ENCODE peak calls at places on chromosomes 16 and 17, in seven cellular contexts. One of them, this sample, is unnamed.
A peak's percentile ranks its signal among the peaks of the same experiment; 100 is the strongest.

GRCh38 chr16:52035406-52035805 is 511.5 kb downstream of the TOX3 start:
- DNase-seq in mesendoderm: no peak
- DNase-seq in H9: no peak
- DNase-seq in IMR-90: no peak
- DNase-seq in neuronal stem cell: no peak
- DNase-seq in mesenchymal stem cell: peak; percentile 0
- DNase-seq in trophoblast cell: no peak
- DNase-seq in this sample: no peak

GRCh38 chr17:64240741-64241347 is 22.2 kb downstream of the TEX2 start:
- DNase-seq in mesendoderm: peak; percentile 48
- DNase-seq in H9: no peak
- DNase-seq in IMR-90: peak; percentile 93
- DNase-seq in neuronal stem cell: no peak
- DNase-seq in mesenchymal stem cell: peak; percentile 87
- DNase-seq in trophoblast cell: peak; percentile 96
- DNase-seq in this sample: no peak

GRCh38 chr17:71118039-71118438 is 948.7 kb downstream of the KCNJ2 start:
- DNase-seq in mesendoderm: peak; percentile 49
- DNase-seq in H9: no peak
- DNase-seq in IMR-90: peak; percentile 18
- DNase-seq in neuronal stem cell: no peak
- DNase-seq in mesenchymal stem cell: peak; percentile 8
- DNase-seq in trophoblast cell: no peak
- DNase-seq in this sample: no peak

GRCh38 chr17:61662771-61663170 is 71.8 kb upstream of the NACA2 start:
- DNase-seq in mesendoderm: no peak
- DNase-seq in H9: no peak
- DNase-seq in IMR-90: peak; percentile 48
- DNase-seq in neuronal stem cell: no peak
- DNase-seq in mesenchymal stem cell: no peak
- DNase-seq in trophoblast cell: no peak
- DNase-seq in this sample: no peak

GRCh38 chr17:19317359-19318095 is 45.0 kb downstream of the B9D1 start:
- DNase-seq in mesendoderm: peak; percentile 98
- DNase-seq in H9: peak; percentile 99
- DNase-seq in IMR-90: peak; percentile 80
- DNase-seq in neuronal stem cell: peak; percentile 71
- DNase-seq in mesenchymal stem cell: peak; percentile 75
- DNase-seq in trophoblast cell: peak; percentile 76
- DNase-seq in this sample: peak; percentile 74

GRCh38 chr16:396605-397004 is 394 bp upstream of the NME4 start:
- DNase-seq in mesendoderm: peak; percentile 80
- DNase-seq in H9: peak; percentile 80
- DNase-seq in IMR-90: peak; percentile 41
- DNase-seq in neuronal stem cell: no peak
- DNase-seq in mesenchymal stem cell: peak; percentile 86
- DNase-seq in trophoblast cell: no peak
- DNase-seq in this sample: peak; percentile 69

GRCh38 chr17:82078433-82078832 is 12.8 kb upstream of the DUS1L start:
- DNase-seq in mesendoderm: no peak
- DNase-seq in H9: no peak
- DNase-seq in IMR-90: no peak
- DNase-seq in neuronal stem cell: no peak
- DNase-seq in mesenchymal stem cell: no peak
- DNase-seq in trophoblast cell: no peak
- DNase-seq in this sample: no peak

GRCh38 chr17:46020023-46020735 is 21.1 kb downstream of the STH start:
- DNase-seq in mesendoderm: no peak
- DNase-seq in H9: no peak
- DNase-seq in IMR-90: no peak
- DNase-seq in neuronal stem cell: no peak
- DNase-seq in mesenchymal stem cell: no peak
- DNase-seq in trophoblast cell: no peak
- DNase-seq in this sample: no peak

GRCh38 chr17:9018731-9019130 is 2.6 kb upstream of the NTN1 start:
- DNase-seq in mesendoderm: no peak
- DNase-seq in H9: no peak
- DNase-seq in IMR-90: no peak
- DNase-seq in neuronal stem cell: no peak
- DNase-seq in mesenchymal stem cell: no peak
- DNase-seq in trophoblast cell: no peak
- DNase-seq in this sample: no peak

GRCh38 chr16:87700406-87701065 is 65.2 kb downstream of the KLHDC4 start:
- DNase-seq in mesendoderm: no peak
- DNase-seq in H9: no peak
- DNase-seq in IMR-90: no peak
- DNase-seq in neuronal stem cell: no peak
- DNase-seq in mesenchymal stem cell: no peak
- DNase-seq in trophoblast cell: no peak
- DNase-seq in this sample: no peak

GRCh38 chr16:53417976-53418375 is 16.3 kb upstream of the RBL2 start:
- DNase-seq in mesendoderm: no peak
- DNase-seq in H9: no peak
- DNase-seq in IMR-90: no peak
- DNase-seq in neuronal stem cell: no peak
- DNase-seq in mesenchymal stem cell: no peak
- DNase-seq in trophoblast cell: peak; percentile 63
- DNase-seq in this sample: no peak

GRCh38 chr17:33941744-33942143 is 313.3 kb upstream of the CCL2 start:
- DNase-seq in mesendoderm: no peak
- DNase-seq in H9: no peak
- DNase-seq in IMR-90: no peak
- DNase-seq in neuronal stem cell: no peak
- DNase-seq in mesenchymal stem cell: no peak
- DNase-seq in trophoblast cell: no peak
- DNase-seq in this sample: no peak

GRCh38 chr16:68642436-68643064 is 2.6 kb upstream of the CDH3 start:
- DNase-seq in mesendoderm: peak; percentile 93
- DNase-seq in H9: peak; percentile 89
- DNase-seq in IMR-90: no peak
- DNase-seq in neuronal stem cell: no peak
- DNase-seq in mesenchymal stem cell: peak; percentile 37
- DNase-seq in trophoblast cell: no peak
- DNase-seq in this sample: peak; percentile 79

GRCh38 chr17:39653662-39654331 is 11.4 kb upstream of the TCAP start:
- DNase-seq in mesendoderm: peak; percentile 84
- DNase-seq in H9: peak; percentile 90
- DNase-seq in IMR-90: no peak
- DNase-seq in neuronal stem cell: no peak
- DNase-seq in mesenchymal stem cell: no peak
- DNase-seq in trophoblast cell: no peak
- DNase-seq in this sample: no peak

GRCh38 chr17:20157078-20157360 is 147.9 kb downstream of the SPECC1 start:
- DNase-seq in mesendoderm: no peak
- DNase-seq in H9: no peak
- DNase-seq in IMR-90: no peak
- DNase-seq in neuronal stem cell: no peak
- DNase-seq in mesenchymal stem cell: no peak
- DNase-seq in trophoblast cell: no peak
- DNase-seq in this sample: no peak

GRCh38 chr17:77153487-77153886 is 12.7 kb downstream of the SEC14L1 start:
- DNase-seq in mesendoderm: no peak
- DNase-seq in H9: no peak
- DNase-seq in IMR-90: no peak
- DNase-seq in neuronal stem cell: no peak
- DNase-seq in mesenchymal stem cell: no peak
- DNase-seq in trophoblast cell: no peak
- DNase-seq in this sample: no peak

GRCh38 chr17:80730739-80731138 is 186.1 kb downstream of the RPTOR start:
- DNase-seq in mesendoderm: no peak
- DNase-seq in H9: no peak
- DNase-seq in IMR-90: no peak
- DNase-seq in neuronal stem cell: no peak
- DNase-seq in mesenchymal stem cell: no peak
- DNase-seq in trophoblast cell: no peak
- DNase-seq in this sample: no peak

GRCh38 chr16:89334050-89334449 is 116.5 kb downstream of the ZNF778 start:
- DNase-seq in mesendoderm: no peak
- DNase-seq in H9: no peak
- DNase-seq in IMR-90: no peak
- DNase-seq in neuronal stem cell: no peak
- DNase-seq in mesenchymal stem cell: no peak
- DNase-seq in trophoblast cell: no peak
- DNase-seq in this sample: no peak

GRCh38 chr16:31875112-31875803 is 1.7 kb downstream of the ZNF267 start:
- DNase-seq in mesendoderm: peak; percentile 15
- DNase-seq in H9: no peak
- DNase-seq in IMR-90: peak; percentile 19
- DNase-seq in neuronal stem cell: no peak
- DNase-seq in mesenchymal stem cell: peak; percentile 81
- DNase-seq in trophoblast cell: peak; percentile 30
- DNase-seq in this sample: no peak

GRCh38 chr17:32568673-32569072 is 81.9 kb downstream of the CDK5R1 start:
- DNase-seq in mesendoderm: no peak
- DNase-seq in H9: no peak
- DNase-seq in IMR-90: no peak
- DNase-seq in neuronal stem cell: no peak
- DNase-seq in mesenchymal stem cell: no peak
- DNase-seq in trophoblast cell: no peak
- DNase-seq in this sample: no peak

GRCh38 chr16:53766304-53767016 is 62.5 kb downstream of the FTO start:
- DNase-seq in mesendoderm: no peak
- DNase-seq in H9: no peak
- DNase-seq in IMR-90: peak; percentile 34
- DNase-seq in neuronal stem cell: no peak
- DNase-seq in mesenchymal stem cell: peak; percentile 81
- DNase-seq in trophoblast cell: no peak
- DNase-seq in this sample: no peak

GRCh38 chr16:9417898-9418297 is 326.5 kb downstream of the HAPSTR1 start:
- DNase-seq in mesendoderm: no peak
- DNase-seq in H9: no peak
- DNase-seq in IMR-90: no peak
- DNase-seq in neuronal stem cell: no peak
- DNase-seq in mesenchymal stem cell: no peak
- DNase-seq in trophoblast cell: no peak
- DNase-seq in this sample: no peak

GRCh38 chr16:77450790-77451487 is 16.1 kb upstream of the ADAMTS18 start:
- DNase-seq in mesendoderm: no peak
- DNase-seq in H9: no peak
- DNase-seq in IMR-90: no peak
- DNase-seq in neuronal stem cell: no peak
- DNase-seq in mesenchymal stem cell: no peak
- DNase-seq in trophoblast cell: no peak
- DNase-seq in this sample: no peak

GRCh38 chr17:31856750-31857149 is 2.3 kb downstream of the COPRS start:
- DNase-seq in mesendoderm: no peak
- DNase-seq in H9: no peak
- DNase-seq in IMR-90: no peak
- DNase-seq in neuronal stem cell: no peak
- DNase-seq in mesenchymal stem cell: no peak
- DNase-seq in trophoblast cell: no peak
- DNase-seq in this sample: no peak

GRCh38 chr16:5025171-5025632 is 8.5 kb downstream of the NAGPA start:
- DNase-seq in mesendoderm: peak; percentile 75
- DNase-seq in H9: peak; percentile 85
- DNase-seq in IMR-90: no peak
- DNase-seq in neuronal stem cell: peak; percentile 46
- DNase-seq in mesenchymal stem cell: no peak
- DNase-seq in trophoblast cell: no peak
- DNase-seq in this sample: peak; percentile 86

GRCh38 chr17:73799781-73800627 is 155.8 kb upstream of the SDK2 start:
- DNase-seq in mesendoderm: no peak
- DNase-seq in H9: no peak
- DNase-seq in IMR-90: no peak
- DNase-seq in neuronal stem cell: no peak
- DNase-seq in mesenchymal stem cell: no peak
- DNase-seq in trophoblast cell: no peak
- DNase-seq in this sample: no peak

GRCh38 chr17:7544911-7545310 is 3.9 kb upstream of the TNFSF12 start:
- DNase-seq in mesendoderm: no peak
- DNase-seq in H9: no peak
- DNase-seq in IMR-90: no peak
- DNase-seq in neuronal stem cell: no peak
- DNase-seq in mesenchymal stem cell: no peak
- DNase-seq in trophoblast cell: no peak
- DNase-seq in this sample: no peak
- H3K4ac ChIP-seq in mesendoderm: no peak overlapping the region
- H3K4ac ChIP-seq in H9: no peak overlapping the region
- H3K4ac ChIP-seq in IMR-90: no peak overlapping the region
- H3K4ac ChIP-seq in neuronal stem cell: no peak overlapping the region
- H3K4ac ChIP-seq in mesenchymal stem cell: no peak overlapping the region
- H3K4ac ChIP-seq in trophoblast cell: no peak overlapping the region
- H3K4ac ChIP-seq in this sample: no peak overlapping the region

GRCh38 chr17:41494524-41494923 is 4.8 kb upstream of the KRT36 start:
- DNase-seq in mesendoderm: peak; percentile 47
- DNase-seq in H9: no peak
- DNase-seq in IMR-90: peak; percentile 39
- DNase-seq in neuronal stem cell: no peak
- DNase-seq in mesenchymal stem cell: peak; percentile 37
- DNase-seq in trophoblast cell: no peak
- DNase-seq in this sample: no peak
- H3K4ac ChIP-seq in mesendoderm: no peak overlapping the region
- H3K4ac ChIP-seq in H9: no peak overlapping the region
- H3K4ac ChIP-seq in IMR-90: peak overlapping the region; percentile 91
- H3K4ac ChIP-seq in neuronal stem cell: no peak overlapping the region
- H3K4ac ChIP-seq in mesenchymal stem cell: peak overlapping the region; percentile 73
- H3K4ac ChIP-seq in trophoblast cell: no peak overlapping the region
- H3K4ac ChIP-seq in this sample: no peak overlapping the region

GRCh38 chr17:7486181-7486580 is 2.0 kb downstream of the POLR2A start:
- DNase-seq in mesendoderm: no peak
- DNase-seq in H9: no peak
- DNase-seq in IMR-90: peak; percentile 50
- DNase-seq in neuronal stem cell: no peak
- DNase-seq in mesenchymal stem cell: peak; percentile 54
- DNase-seq in trophoblast cell: no peak
- DNase-seq in this sample: no peak
- H3K4ac ChIP-seq in mesendoderm: no peak overlapping the region
- H3K4ac ChIP-seq in H9: no peak overlapping the region
- H3K4ac ChIP-seq in IMR-90: no peak overlapping the region
- H3K4ac ChIP-seq in neuronal stem cell: no peak overlapping the region
- H3K4ac ChIP-seq in mesenchymal stem cell: no peak overlapping the region
- H3K4ac ChIP-seq in trophoblast cell: peak overlapping the region; percentile 14
- H3K4ac ChIP-seq in this sample: no peak overlapping the region

GRCh38 chr16:14428043-14428442 is 202.0 kb downstream of the PARN start:
- DNase-seq in mesendoderm: no peak
- DNase-seq in H9: no peak
- DNase-seq in IMR-90: no peak
- DNase-seq in neuronal stem cell: no peak
- DNase-seq in mesenchymal stem cell: no peak
- DNase-seq in trophoblast cell: no peak
- DNase-seq in this sample: no peak

GRCh38 chr16:14427371-14427948 is 202.6 kb downstream of the PARN start:
- DNase-seq in mesendoderm: no peak
- DNase-seq in H9: no peak
- DNase-seq in IMR-90: peak; percentile 31
- DNase-seq in neuronal stem cell: no peak
- DNase-seq in mesenchymal stem cell: peak; percentile 35
- DNase-seq in trophoblast cell: no peak
- DNase-seq in this sample: no peak

GRCh38 chr16:14420721-14421488 is 209.2 kb downstream of the PARN start:
- DNase-seq in mesendoderm: no peak
- DNase-seq in H9: no peak
- DNase-seq in IMR-90: no peak
- DNase-seq in neuronal stem cell: no peak
- DNase-seq in mesenchymal stem cell: peak; percentile 46
- DNase-seq in trophoblast cell: no peak
- DNase-seq in this sample: no peak

GRCh38 chr16:14423344-14423743 is 206.7 kb downstream of the PARN start:
- DNase-seq in mesendoderm: no peak
- DNase-seq in H9: no peak
- DNase-seq in IMR-90: no peak
- DNase-seq in neuronal stem cell: no peak
- DNase-seq in mesenchymal stem cell: no peak
- DNase-seq in trophoblast cell: no peak
- DNase-seq in this sample: no peak

GRCh38 chr16:14424595-14424994 is 205.5 kb downstream of the PARN start:
- DNase-seq in mesendoderm: no peak
- DNase-seq in H9: no peak
- DNase-seq in IMR-90: no peak
- DNase-seq in neuronal stem cell: no peak
- DNase-seq in mesenchymal stem cell: no peak
- DNase-seq in trophoblast cell: no peak
- DNase-seq in this sample: no peak
- H3K4ac ChIP-seq in mesendoderm: no peak overlapping the region
- H3K4ac ChIP-seq in H9: no peak overlapping the region
- H3K4ac ChIP-seq in IMR-90: no peak overlapping the region
- H3K4ac ChIP-seq in neuronal stem cell: no peak overlapping the region
- H3K4ac ChIP-seq in mesenchymal stem cell: no peak overlapping the region
- H3K4ac ChIP-seq in trophoblast cell: no peak overlapping the region
- H3K4ac ChIP-seq in this sample: no peak overlapping the region

This sample was measured in H1.